ENCODE peak calls at places on chromosomes 4 and X, in nine cellular contexts. R is hepatocyte, Y is mammary epithelial cell, U is fibroblast of lung, E is neural progenitor cell, B is Panc1, D is heart right ventricle, X is upper lobe of right lung, A is heart left ventricle. O is an unnamed sample.

GRCh38 chr4:8142556-8142955 is 16.1 kb downstream of the ABLIM2 start:
- DNase-seq in Y (no peak), E (no peak), X (no peak), D (no peak), A (no peak), B (no peak), U (no peak), R (no peak), O (no peak)

GRCh38 chr4:74104145-74104544 is 5.2 kb upstream of the CXCL2 start:
- DNase-seq in Y (no peak), A (no peak), B (no peak), D (no peak), E (no peak), R (peak; percentile 31), X (no peak), U (peak; percentile 14), O (peak; percentile 79)

GRCh38 chr4:176646311-176646710 is 146.4 kb downstream of the VEGFC start:
- DNase-seq in X (no peak), U (no peak), Y (no peak), E (no peak), A (no peak), B (no peak), D (no peak), R (no peak), O (no peak)

GRCh38 chr4:24778427-24779225 is 16.7 kb upstream of the SOD3 start:
- DNase-seq in R (peak; percentile 66), A (no peak), B (no peak), Y (peak; percentile 48), D (no peak), X (no peak), E (no peak), U (peak; percentile 99), O (no peak)

GRCh38 chrX:71653344-71653743 is 14.0 kb upstream of the LOC101059915 start:
- DNase-seq in B (no peak), E (no peak), A (no peak), D (no peak), R (no peak), X (no peak), Y (no peak), U (no peak), O (no peak)

GRCh38 chrX:15336023-15336413 is 695 bp upstream of the PIGA start:
- DNase-seq in B (no peak), U (peak; percentile 52), A (no peak), D (no peak), X (no peak), Y (peak; percentile 83), E (peak; percentile 35), R (peak; percentile 54), O (peak; percentile 63)

GRCh38 chr4:17475481-17475880 is 36.4 kb downstream of the QDPR start:
- DNase-seq in D (no peak), Y (peak; percentile 9), R (no peak), X (no peak), B (no peak), A (no peak), E (no peak), U (peak; percentile 48), O (no peak)

GRCh38 chrX:48794993-48795501 is 6.8 kb upstream of the HDAC6 start:
- DNase-seq in Y (peak; percentile 21), X (peak; percentile 81), D (no peak), U (peak; percentile 56), E (no peak), R (peak; percentile 61), A (no peak), B (no peak), O (peak; percentile 67)

GRCh38 chr4:72974694-72975487 is 94.6 kb downstream of the COX18 start:
- DNase-seq in A (no peak), E (no peak), U (peak; percentile 25), B (no peak), Y (peak; percentile 43), R (no peak), D (no peak), X (no peak), O (no peak)

GRCh38 chr4:122827258-122827887 is 742 bp downstream of the FGF2 start:
- DNase-seq in X (peak; percentile 66), R (peak; percentile 30), B (no peak), E (peak; percentile 57), D (peak; percentile 60), U (peak; percentile 49), Y (peak; percentile 42), A (peak; percentile 50), O (peak; percentile 36)

GRCh38 chr4:122901621-122902020 is 20.8 kb downstream of the NUDT6 start:
- DNase-seq in D (no peak), A (no peak), Y (no peak), R (no peak), U (no peak), X (no peak), E (no peak), B (no peak), O (no peak)

GRCh38 chr4:64518600-64518999 is 109.3 kb upstream of the TECRL start:
- DNase-seq in B (no peak), A (no peak), D (no peak), Y (no peak), U (no peak), E (no peak), R (no peak), X (no peak), O (no peak)

GRCh38 chrX:100600769-100601168 is 16.0 kb downstream of the TNMD start:
- DNase-seq in X (no peak), U (no peak), R (no peak), E (no peak), D (no peak), Y (no peak), A (no peak), B (no peak), O (no peak)

DNA sequence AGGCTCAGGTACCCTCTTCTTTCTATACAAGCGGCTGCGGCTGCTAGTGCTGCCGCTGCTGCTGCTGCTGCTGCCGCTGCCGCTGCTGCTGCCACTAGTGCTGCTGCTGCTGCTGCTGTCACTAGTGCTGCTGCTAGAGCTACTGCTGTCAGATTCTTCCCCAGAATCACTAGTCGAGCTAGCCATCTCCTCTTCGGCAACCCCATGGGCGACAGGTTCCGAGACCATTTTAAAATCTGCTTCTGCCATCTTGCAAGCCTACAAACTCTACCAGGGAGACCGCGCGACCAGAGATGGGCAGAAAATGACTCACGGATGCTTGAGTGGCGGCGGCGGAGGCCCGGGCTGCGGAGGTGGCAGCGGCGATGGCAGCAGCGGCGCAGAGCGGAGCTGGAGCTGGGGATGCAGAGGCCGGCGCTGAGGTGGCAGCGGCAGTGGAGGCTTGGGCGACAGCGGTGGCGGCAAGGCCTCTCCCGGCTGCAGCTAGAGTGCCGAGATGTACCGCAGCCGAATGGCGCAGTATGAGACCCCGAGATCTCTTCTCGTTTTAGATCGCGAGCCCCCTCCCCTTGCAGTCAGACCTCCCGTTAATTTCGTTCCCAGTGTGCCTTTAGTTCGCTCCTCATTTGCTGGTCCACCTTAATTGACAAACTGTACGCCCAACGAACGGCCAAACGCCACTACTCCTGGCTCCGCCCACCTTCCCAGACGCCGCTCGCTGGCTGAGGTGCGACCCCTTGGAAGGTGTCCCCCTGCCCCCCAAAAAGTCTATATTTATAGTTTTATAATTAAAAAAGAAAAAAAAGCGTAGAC is at the start of gene NAP1L3:
- DNase-seq in A (peak; percentile 54), E (peak; percentile 95), Y (peak; percentile 20), U (peak; percentile 62), B (no peak), D (peak; percentile 32), X (peak; percentile 63), R (peak; percentile 89), O (peak; percentile 95)
- H3K4me3 ChIP-seq in A (peak within 1 kb of the TSS; percentile 59), E (peak within 1 kb of the TSS; percentile 98), Y (peak within 1 kb of the TSS; percentile 60), U (peak within 1 kb of the TSS; percentile 67), B (peak within 1 kb of the TSS; percentile 65), D (peak within 1 kb of the TSS; percentile 66), X (peak within 1 kb of the TSS; percentile 53), R (peak within 1 kb of the TSS; percentile 69), O (peak within 1 kb of the TSS; percentile 84)

DNA sequence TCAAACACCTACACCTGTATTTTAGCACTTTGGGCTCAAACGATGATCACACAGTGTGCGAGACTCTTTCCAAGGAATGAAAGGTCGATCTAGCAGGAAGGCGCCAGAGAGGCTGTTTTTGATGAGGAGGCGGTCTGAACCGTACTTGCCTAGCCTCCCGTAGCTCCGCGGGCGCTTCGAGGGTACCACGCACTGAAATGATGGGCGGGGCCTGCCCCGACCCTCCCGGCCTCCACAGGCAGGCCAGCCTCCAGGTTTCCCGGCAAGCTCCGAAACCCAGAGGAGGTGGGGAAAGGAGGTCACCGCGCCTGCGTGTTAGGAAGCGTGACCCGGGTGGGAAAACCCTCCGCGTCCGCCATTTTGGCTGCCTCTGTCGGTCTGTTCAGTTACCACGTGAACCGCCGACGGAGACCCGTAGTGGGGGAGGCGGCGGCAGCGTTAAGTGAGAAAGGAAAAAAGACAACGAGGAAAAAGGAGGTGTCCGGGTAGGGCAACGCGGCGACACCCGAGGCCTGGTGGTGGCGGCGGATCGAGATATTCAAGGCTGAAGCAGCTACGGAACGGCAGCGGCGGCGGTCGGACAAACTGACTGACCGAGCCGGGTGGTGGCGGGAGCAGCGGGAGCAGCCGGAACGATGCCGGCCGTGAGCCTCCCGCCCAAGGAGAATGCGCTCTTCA is at the start of gene NAA15:
- DNase-seq in U (peak; percentile 98), E (peak; percentile 99), A (peak; percentile 98), Y (peak; percentile 97), X (peak; percentile 99), D (peak; percentile 99), R (peak; percentile 99), B (peak; percentile 79), O (peak; percentile 98)
- H3K4me1 ChIP-seq in U (peaks cover 18% of the 10 kb centered on the region), E (peaks cover 18% of the 10 kb centered on the region), A (peaks cover 4% of the 10 kb centered on the region), Y (peaks cover 25% of the 10 kb centered on the region), X (peaks cover 29% of the 10 kb centered on the region), D (peaks cover 23% of the 10 kb centered on the region), R (peaks cover 13% of the 10 kb centered on the region), B (peaks cover 7% of the 10 kb centered on the region), O (peaks cover 17% of the 10 kb centered on the region)

DNA sequence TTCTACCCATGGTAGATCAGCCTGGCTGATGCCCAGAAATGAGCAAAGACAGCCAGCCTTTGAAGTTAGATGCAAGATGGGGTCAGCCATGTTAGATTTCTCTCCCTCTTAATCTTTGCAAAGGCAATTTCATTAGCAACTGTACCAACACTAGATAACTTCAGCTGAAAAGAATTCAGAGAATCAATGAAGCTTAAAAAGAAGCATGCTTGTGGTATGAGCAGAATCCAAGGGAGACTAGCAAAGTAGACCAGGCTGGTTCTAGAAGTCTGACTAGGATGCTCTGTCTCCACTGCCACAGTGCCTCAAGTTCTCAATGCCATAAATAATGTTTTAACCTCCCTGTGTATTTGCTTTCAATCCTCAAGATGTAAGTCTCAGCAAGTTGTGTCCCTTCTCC is 247.3 kb downstream of the SLC7A11 start:
- DNase-seq in X (no peak), B (no peak), Y (no peak), R (no peak), D (no peak), E (no peak), U (no peak), A (no peak), O (no peak)
- H3K27ac ChIP-seq in X (no peak overlapping the region), B (no peak overlapping the region), Y (no peak overlapping the region), R (no peak overlapping the region), D (no peak overlapping the region), E (no peak overlapping the region), U (no peak overlapping the region), A (no peak overlapping the region), O (no peak overlapping the region)

DNA sequence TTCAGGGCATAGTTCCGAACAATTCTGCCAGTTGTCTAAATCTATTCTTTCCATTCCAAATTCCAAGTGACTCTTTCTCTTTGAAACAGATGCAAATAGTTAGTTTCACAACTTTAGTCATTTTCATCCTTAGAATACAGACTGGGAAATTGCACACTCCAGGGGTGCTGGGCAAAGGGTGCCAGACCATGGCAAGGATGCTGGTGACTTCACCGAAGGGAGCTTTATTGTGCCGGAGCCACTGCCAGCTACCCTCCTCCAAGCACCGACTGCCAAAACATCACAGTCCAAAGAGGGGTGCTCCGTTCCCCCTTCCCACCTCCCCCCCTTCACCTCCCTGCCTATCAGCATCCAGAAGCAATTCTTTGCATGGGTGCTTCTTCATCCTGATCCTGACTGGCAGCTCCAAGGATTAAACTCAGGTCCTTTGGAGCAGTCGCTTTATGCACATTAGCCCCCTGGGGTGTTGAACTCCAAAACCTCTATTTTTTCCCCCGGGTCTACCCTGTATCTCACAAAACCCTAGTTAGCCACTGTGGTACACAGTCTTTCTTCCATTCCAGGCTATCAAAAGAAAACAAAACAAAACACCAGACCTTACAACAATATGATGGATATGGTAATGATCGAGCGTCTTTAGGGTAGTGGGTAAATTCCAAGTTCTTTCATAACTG is 28.9 kb downstream of the MID1 start:
- DNase-seq in Y (no peak), B (no peak), A (no peak), D (no peak), E (peak; percentile 92), U (no peak), X (no peak), R (no peak), O (no peak)
- H3K4me3 ChIP-seq in Y (no peak overlapping the region), B (no peak overlapping the region), A (no peak overlapping the region), D (no peak overlapping the region), E (peak overlapping the region; percentile 28), U (no peak overlapping the region), X (no peak overlapping the region), R (no peak overlapping the region), O (no peak overlapping the region)